ENCODE peak calls at places on chromosomes 3 and 15, in four cellular contexts. I is H9, R is IMR-90, Z is mesendoderm. C is an unnamed sample.

GRCh38 chr15:32952901-32953889 is 235.4 kb downstream of the GREM1 start:
- DNase-seq in R (peak), Z (peak), I (peak), C (peak)

GRCh38 chr3:33597257-33597689 is 120.8 kb downstream of the CLASP2 start:
- DNase-seq in Z (no peak), I (no peak), R (no peak), C (no peak)

GRCh38 chr3:105518806-105519418 is 152.2 kb downstream of the ALCAM start:
- DNase-seq in I (no peak), R (peak), Z (peak), C (no peak)

GRCh38 chr3:129593595-129594339 is 12.7 kb downstream of the PLXND1 start:
- DNase-seq in I (peak), Z (peak), R (no peak), C (peak)

GRCh38 chr3:43411429-43411828 is 125.1 kb downstream of the SNRK start:
- DNase-seq in I (no peak), Z (no peak), R (no peak), C (no peak)

GRCh38 chr3:52268036-52268435 is 10.4 kb downstream of the WDR82 start:
- DNase-seq in R (no peak), I (no peak), Z (no peak), C (no peak)

GRCh38 chr3:166191406-166191805 is 354.2 kb upstream of the BCHE start:
- DNase-seq in I (no peak), Z (no peak), R (no peak), C (no peak)

GRCh38 chr3:50405249-50405648 is 45.9 kb upstream of the TMEM115 start:
- DNase-seq in R (peak), I (peak), Z (peak), C (peak)

GRCh38 chr3:107999215-107999775 is 91.5 kb downstream of the CD47 start:
- DNase-seq in Z (peak), I (no peak), R (no peak), C (no peak)

GRCh38 chr15:73632670-73633058 is 525 bp downstream of the NPTN start:
- DNase-seq in I (no peak), R (no peak), Z (no peak), C (peak)

GRCh38 chr3:161851941-161852566 is 355.4 kb downstream of the OTOL1 start:
- DNase-seq in R (peak), Z (peak), I (peak), C (peak)

DNA sequence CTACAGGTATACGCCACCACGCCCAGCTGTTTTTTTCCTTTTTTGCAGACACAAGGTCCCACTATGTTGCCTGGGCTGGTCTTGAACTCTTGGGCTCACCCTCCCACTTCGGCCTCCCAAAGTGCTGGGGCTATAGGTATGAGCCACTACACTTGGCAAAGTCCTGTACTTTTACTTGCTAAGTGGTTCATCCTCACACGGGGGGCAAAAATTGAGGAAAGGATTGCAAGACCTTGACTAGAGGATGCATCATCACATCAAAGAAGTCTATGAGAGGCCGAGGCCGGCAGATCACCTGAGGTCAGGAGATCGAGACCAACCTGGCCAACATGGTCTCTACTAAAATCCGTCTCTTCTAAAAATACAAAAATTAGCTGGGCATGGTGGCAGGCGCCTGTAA is 116.5 kb upstream of the FAM174B start:
- DNase-seq in I (no peak), Z (no peak), R (no peak), C (no peak)
- H3K56ac ChIP-seq in I (no peak), Z (no peak), R (no peak), C (no peak)

GRCh38 chr3:11739712-11740111 is 96.0 kb upstream of the VGLL4 start:
- DNase-seq in Z (no peak), I (no peak), R (no peak), C (no peak)
- H3K56ac ChIP-seq in Z (no peak), I (no peak), R (no peak), C (no peak)

DNA sequence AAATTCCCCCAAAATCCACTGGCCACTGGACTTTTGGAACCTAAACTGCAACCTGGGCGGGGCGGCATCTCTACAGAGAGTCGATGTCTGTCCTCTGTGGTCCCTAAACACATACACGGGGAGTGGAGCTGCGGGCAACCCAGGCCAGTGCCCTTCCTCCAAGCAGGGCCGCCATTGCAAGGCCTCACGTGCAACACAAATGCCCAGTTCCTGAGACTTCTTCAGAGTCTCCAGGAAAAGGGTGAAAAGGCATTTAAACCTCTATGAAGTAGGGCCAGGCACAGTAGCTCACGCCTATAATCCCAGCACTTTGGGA is 4.9 kb downstream of the MUC4 start:
- DNase-seq in I (no peak), R (no peak), Z (no peak), C (no peak)
- H3K56ac ChIP-seq in I (no peak), R (no peak), Z (no peak), C (no peak)

DNA sequence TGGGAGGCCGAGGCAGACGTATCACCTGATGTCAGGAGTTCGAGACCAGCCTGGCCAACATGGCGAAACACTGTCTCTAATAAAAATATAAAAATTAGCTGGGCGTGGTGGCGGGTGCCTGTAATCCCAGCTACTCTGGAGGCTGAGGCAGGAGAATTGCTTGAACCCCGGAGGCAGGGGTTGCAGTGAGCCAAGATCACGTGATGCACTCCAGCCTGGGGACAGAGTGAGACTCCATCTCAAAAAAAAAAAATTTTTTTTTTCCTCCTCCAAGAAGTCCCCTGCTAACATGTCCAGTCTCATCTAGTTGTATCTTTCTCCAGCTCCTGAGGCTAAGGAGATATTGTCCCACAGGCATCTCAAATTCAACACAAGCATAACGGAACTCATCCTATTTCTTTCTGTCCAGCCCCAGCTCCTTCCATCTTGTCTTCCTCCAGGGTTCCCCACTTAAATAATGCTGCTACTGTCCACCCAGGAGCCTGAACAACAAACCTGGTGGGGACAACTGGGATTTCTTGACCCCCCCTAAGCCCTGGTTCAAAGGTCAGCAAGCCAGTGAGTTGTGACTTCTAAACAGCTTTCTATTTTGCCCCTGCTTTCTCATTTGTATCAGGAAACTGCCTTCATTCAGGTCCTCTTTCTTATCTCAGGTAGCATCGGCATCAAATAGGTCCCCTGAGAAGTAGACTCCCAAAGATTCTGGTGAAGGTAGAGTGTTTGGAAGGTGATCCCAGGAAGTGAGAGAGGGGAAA is 4.1 kb upstream of the MEF2A start:
- DNase-seq in I (no peak), R (no peak), Z (no peak), C (no peak)
- H3K56ac ChIP-seq in I (no peak), R (no peak), Z (no peak), C (no peak)

GRCh38 chr3:114904633-114905032 is 242.5 kb downstream of the ZBTB20 start:
- DNase-seq in R (no peak), Z (no peak), I (no peak), C (no peak)

GRCh38 chr3:114902691-114903101 is 244.4 kb downstream of the ZBTB20 start:
- DNase-seq in I (peak), R (peak), Z (peak), C (peak)

GRCh38 chr3:114899186-114899931 is 247.7 kb downstream of the ZBTB20 start:
- DNase-seq in R (no peak), Z (no peak), I (no peak), C (no peak)

GRCh38 chr3:114903213-114903612 is 243.9 kb downstream of the ZBTB20 start:
- DNase-seq in I (no peak), R (peak), Z (no peak), C (no peak)

DNA sequence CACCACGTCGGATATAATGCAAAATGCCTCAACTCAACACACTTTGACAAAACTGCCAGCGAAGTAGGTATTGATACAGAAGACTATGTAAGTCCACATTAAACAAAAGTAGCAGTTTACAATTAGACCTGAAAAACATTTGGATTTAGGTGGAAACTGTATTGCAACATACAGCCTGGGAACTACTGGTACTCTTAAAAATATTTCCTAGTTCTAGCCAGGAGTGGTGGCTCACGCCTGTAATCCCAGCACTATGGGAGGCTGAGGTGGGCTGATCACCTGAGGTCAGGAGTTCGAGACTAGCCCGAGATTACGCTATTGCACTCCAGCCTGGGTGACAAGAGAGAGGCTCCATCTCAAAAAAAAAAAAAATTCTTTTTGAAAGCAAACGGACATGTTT is 246.2 kb downstream of the ZBTB20 start:
- DNase-seq in I (no peak), Z (no peak), R (no peak), C (no peak)
- H3K56ac ChIP-seq in I (no peak), Z (no peak), R (no peak), C (no peak)

DNA sequence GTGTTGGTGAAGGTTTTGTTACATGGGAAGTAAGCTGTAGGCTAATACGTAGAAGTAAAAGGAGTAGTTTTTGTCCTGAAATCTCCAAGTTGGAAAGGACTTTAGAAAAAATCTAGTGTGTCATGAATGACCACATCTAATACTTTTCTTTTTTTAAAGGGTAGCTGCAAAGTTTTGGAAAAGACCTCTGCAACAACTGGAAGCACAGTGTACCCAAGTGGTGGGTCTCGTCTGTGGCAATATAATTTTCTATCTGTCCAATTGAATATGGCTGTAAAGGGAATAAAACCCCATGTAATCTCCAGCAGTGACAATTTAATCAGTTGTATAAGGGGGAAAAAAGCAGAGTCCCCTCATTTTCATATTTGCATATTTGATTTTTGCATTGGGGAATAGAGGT is 531.2 kb downstream of the ZIC1 start:
- DNase-seq in Z (no peak), R (no peak), I (no peak), C (no peak)
- H3K56ac ChIP-seq in Z (no peak), R (no peak), I (no peak), C (no peak)